ENCODE peak calls at places on chromosomes 13 and 19, in four cellular contexts. Q is K562, B is H1, W is HepG2. V is an unnamed sample.

GRCh38 chr19:18294467-18294864 is 13.0 kb upstream of the JUND start:
- DNase-seq in Q (no peak), B (no peak), W (no peak), V (no peak)

GRCh38 chr19:38852231-38853044 is 2.7 kb upstream of the HNRNPL start:
- DNase-seq in Q (peak; percentile 67), B (no peak), W (no peak), V (peak; percentile 79)

GRCh38 chr19:13902993-13903555 is 2.8 kb downstream of the BRME1 start:
- DNase-seq in Q (peak; percentile 47), B (no peak), W (no peak), V (no peak)

GRCh38 chr13:21837288-21837687 is 166.4 kb downstream of the FGF9 start:
- DNase-seq in Q (no peak), B (no peak), W (peak; percentile 59), V (no peak)

GRCh38 chr13:105638446-105638845 is 897.0 kb downstream of the EFNB2 start:
- DNase-seq in Q (no peak), B (no peak), W (no peak), V (peak; percentile 8)

GRCh38 chr19:10086032-10086903 is at the start of gene SHFL:
- DNase-seq in Q (peak; percentile 85), B (no peak), W (peak; percentile 40), V (peak; percentile 45)

GRCh38 chr13:20397896-20398295 is 127.8 kb downstream of the CRYL1 start:
- DNase-seq in Q (no peak), B (no peak), W (no peak), V (no peak)

GRCh38 chr19:48999481-49000325 is 6.0 kb downstream of the RUVBL2 start:
- DNase-seq in Q (peak; percentile 74), B (peak; percentile 59), W (no peak), V (peak; percentile 67)

GRCh38 chr13:72792640-72793039 is 10.7 kb downstream of the PIBF1 start:
- DNase-seq in Q (no peak), B (no peak), W (peak; percentile 46), V (no peak)

GRCh38 chr19:41018736-41019290 is 27.7 kb downstream of the CYP2B6 start:
- DNase-seq in Q (no peak), B (no peak), W (no peak), V (no peak)

GRCh38 chr13:50162567-50162966 is 147.3 kb downstream of the KCNRG start:
- DNase-seq in Q (no peak), B (no peak), W (no peak), V (no peak)

GRCh38 chr19:13764821-13765394 is 586 bp downstream of the MRI1 start:
- DNase-seq in Q (peak; percentile 41), B (no peak), W (no peak), V (no peak)

GRCh38 chr19:12648088-12648487 is 18.5 kb downstream of the MAN2B1 start:
- DNase-seq in Q (peak; percentile 55), B (no peak), W (no peak), V (no peak)

GRCh38 chr13:102770435-102770834 is 3.2 kb downstream of the TEX30 start:
- DNase-seq in Q (no peak), B (no peak), W (peak; percentile 87), V (no peak)

GRCh38 chr19:43229315-43229714 is 23.9 kb upstream of the PSG4 start:
- DNase-seq in Q (peak; percentile 46), B (no peak), W (peak; percentile 25), V (peak; percentile 10)

GRCh38 chr13:37039908-37040307 is 19.6 kb downstream of the SUPT20H start:
- DNase-seq in Q (no peak), B (no peak), W (no peak), V (no peak)

GRCh38 chr19:11227201-11227886 is 12.1 kb upstream of the ANGPTL8 start:
- DNase-seq in Q (peak; percentile 79), B (peak; percentile 88), W (peak; percentile 27), V (no peak)

GRCh38 chr19:15257782-15258181 is 25.5 kb upstream of the EPHX3 start:
- DNase-seq in Q (no peak), B (no peak), W (no peak), V (no peak)

GRCh38 chr19:15253513-15253912 is 21.3 kb upstream of the EPHX3 start:
- DNase-seq in Q (no peak), B (no peak), W (no peak), V (no peak)

GRCh38 chr19:15254547-15254946 is 22.3 kb upstream of the EPHX3 start:
- DNase-seq in Q (no peak), B (no peak), W (no peak), V (no peak)

GRCh38 chr19:15256708-15257331 is 24.6 kb upstream of the EPHX3 start:
- DNase-seq in Q (no peak), B (no peak), W (no peak), V (no peak)

GRCh38 chr19:15255359-15255990 is 23.2 kb upstream of the EPHX3 start:
- DNase-seq in Q (no peak), B (no peak), W (no peak), V (no peak)
- H4K20me1 ChIP-seq in Q (peaks cover 26% of the 10 kb centered on the region), B (peaks cover 33% of the 10 kb centered on the region), W (peaks cover 26% of the 10 kb centered on the region), V (peaks cover 85% of the 10 kb centered on the region)

GRCh38 chr19:55206664-55207500 is 2.4 kb downstream of the PTPRH start:
- DNase-seq in Q (peak; percentile 97), B (no peak), W (peak; percentile 93), V (peak; percentile 86)

GRCh38 chr19:55208880-55209429 is 346 bp downstream of the PTPRH start:
- DNase-seq in Q (peak; percentile 36), B (no peak), W (no peak), V (no peak)

GRCh38 chr19:55209430-55210119 is at the start of gene PTPRH:
- DNase-seq in Q (no peak), B (no peak), W (no peak), V (no peak)

GRCh38 chr19:55212447-55212846 is 3.1 kb upstream of the PTPRH start:
- DNase-seq in Q (peak; percentile 89), B (no peak), W (peak; percentile 64), V (no peak)

DNA sequence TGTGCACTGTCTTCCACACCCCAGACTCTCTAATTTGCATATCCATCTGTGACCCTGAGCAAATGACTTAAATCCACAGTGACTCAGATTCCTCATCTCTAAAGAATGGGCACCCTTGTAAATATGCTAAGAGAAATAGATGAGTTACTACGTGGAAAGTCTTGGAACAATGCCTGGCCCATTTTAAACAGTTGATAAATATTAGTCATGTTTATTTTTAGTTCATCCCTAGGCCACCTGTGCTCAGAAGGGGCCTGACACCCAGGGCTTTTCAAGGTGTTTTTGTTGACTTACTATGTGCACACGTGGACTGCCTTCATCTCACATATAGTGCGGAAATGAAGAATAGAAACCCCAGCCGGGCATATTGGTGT is 806 bp upstream of the PTPRH start:
- DNase-seq in Q (peak; percentile 35), B (no peak), W (peak; percentile 91), V (peak; percentile 98)
- TF ChIP-seq MAFK in Q (no peak), B (no peak), W (no peak), V (no peak)

GRCh38 chr19:1755467-1756155 is 2.3 kb downstream of the ONECUT3 start:
- DNase-seq in Q (no peak), B (no peak), W (no peak), V (no peak)
- H4K20me1 ChIP-seq in Q (no peaks in the 10 kb centered on the region), B (peaks cover 14% of the 10 kb centered on the region), W (no peaks in the 10 kb centered on the region), V (peaks cover 6% of the 10 kb centered on the region)

GRCh38 chr19:4338441-4339350 is at the start of gene STAP2:
- DNase-seq in Q (peak; percentile 40), B (no peak), W (peak; percentile 44), V (no peak)
- TF ChIP-seq MAFK in Q (no peak), B (no peak), W (no peak), V (no peak)

GRCh38 chr13:113601166-113602070 is 16.9 kb downstream of the TFDP1 start:
- DNase-seq in Q (no peak), B (no peak), W (no peak), V (no peak)

GRCh38 chr13:113602291-113602970 is 17.9 kb downstream of the TFDP1 start:
- DNase-seq in Q (no peak), B (no peak), W (no peak), V (no peak)

GRCh38 chr13:113605461-113605860 is 20.9 kb downstream of the TFDP1 start:
- DNase-seq in Q (no peak), B (no peak), W (no peak), V (no peak)

GRCh38 chr13:113604186-113604585 is 19.6 kb downstream of the TFDP1 start:
- DNase-seq in Q (no peak), B (no peak), W (no peak), V (no peak)

DNA sequence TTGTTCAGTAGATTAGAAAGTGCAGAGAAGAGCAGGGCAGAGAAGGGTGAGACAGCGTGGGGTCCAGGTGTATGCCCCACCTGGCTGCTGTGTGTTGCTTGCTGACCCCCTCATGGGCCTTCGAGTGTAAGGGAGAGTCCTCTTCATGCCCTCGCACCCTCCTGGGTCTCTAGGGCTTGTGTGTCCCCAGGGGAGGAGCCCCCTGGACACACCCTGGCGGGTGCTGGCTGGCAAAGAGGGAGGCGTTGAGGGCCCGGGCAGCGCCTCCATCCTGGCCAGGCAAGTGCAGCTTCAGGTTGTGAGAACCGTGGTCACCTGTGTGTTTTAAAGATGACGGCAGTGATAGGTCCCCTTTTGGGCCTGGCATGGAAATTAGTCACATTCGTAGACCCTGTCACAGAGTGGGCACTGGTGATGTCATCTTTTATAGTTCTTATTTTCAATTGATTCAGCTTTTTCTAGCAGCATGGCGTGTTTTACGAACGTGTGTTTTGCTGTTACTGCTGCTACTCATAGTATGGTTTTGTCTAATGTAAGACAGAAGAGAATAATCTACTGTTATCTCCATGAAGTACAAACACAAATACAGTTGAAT is 18.7 kb downstream of the TFDP1 start:
- DNase-seq in Q (no peak), B (no peak), W (no peak), V (no peak)
- H4K20me1 ChIP-seq in Q (no peaks in the 10 kb centered on the region), B (peaks cover 11% of the 10 kb centered on the region), W (peaks cover 4% of the 10 kb centered on the region), V (peaks cover 87% of the 10 kb centered on the region)

GRCh38 chr19:4578552-4579248 is 19.2 kb upstream of the SEMA6B start:
- DNase-seq in Q (no peak), B (no peak), W (no peak), V (no peak)
- TF ChIP-seq MAFK in Q (no peak), B (no peak), W (no peak), V (no peak)

DNA sequence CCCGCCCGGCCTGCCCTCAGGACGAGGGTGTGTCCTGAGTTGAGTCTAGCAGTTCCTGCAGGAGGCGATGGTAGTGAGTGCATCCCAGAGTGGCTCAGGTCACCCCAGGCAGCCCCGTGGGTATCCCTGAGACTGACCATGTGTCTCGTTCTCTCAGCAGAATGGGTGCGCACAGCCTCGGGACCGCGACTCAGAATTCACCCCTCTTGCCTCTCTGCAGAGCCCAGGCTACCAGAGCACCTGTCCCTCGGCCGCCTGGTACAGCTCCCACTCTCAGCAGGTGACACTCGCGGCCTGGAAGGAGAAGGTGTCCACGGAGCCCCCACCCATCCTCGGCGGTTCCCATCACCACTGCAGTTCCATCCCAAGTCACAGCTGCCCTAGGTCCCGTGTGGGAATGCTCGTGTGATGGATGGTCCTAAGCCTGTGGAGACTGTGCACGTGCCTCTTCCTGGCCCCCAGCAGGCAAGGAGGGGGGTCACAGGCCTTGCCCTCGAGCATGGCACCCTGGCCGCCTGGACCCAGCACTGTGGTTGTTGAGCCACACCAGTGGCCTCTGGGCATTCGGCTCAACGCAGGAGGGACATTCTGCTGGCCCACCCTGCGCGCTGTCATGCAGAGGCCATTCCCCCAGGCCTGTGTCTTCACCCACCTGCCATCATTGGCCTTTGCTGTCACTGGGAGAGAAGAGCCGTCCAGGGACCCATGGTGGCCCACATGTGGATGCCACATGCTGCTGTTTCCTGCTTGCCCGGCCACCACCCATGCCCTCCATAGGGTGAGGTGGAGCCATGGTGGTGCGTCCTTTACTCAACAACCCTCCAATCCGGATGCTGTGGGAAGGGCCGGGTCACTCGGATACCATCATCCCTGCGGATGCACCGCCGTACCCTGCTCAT is 87.1 kb upstream of the MCF2L start:
- DNase-seq in Q (no peak), B (no peak), W (no peak), V (no peak)
- H4K20me1 ChIP-seq in Q (peaks cover 7% of the 10 kb centered on the region), B (no peaks in the 10 kb centered on the region), W (no peaks in the 10 kb centered on the region), V (no peaks in the 10 kb centered on the region)

GRCh38 chr13:26653310-26653709 is 95.8 kb downstream of the WASF3 start:
- DNase-seq in Q (no peak), B (no peak), W (no peak), V (peak; percentile 74)
- TF ChIP-seq MAFK in Q (no peak), B (no peak), W (no peak), V (no peak)